ENCODE peak calls at places on chromosomes 16 and 17, in seven cellular contexts. One of them, this sample, is unnamed.
A peak's percentile ranks its signal among the peaks of the same experiment; 100 is the strongest.

GRCh38 chr16:12349950-12350842 is 373.7 kb downstream of the SNX29 start:
- DNase-seq in adipocyte: no peak
- DNase-seq in BJ: no peak
- DNase-seq in GOT3: no peak
- DNase-seq in spleen: no peak
- DNase-seq in activated CD8-positive, alpha-beta memory T cell treated with anti-CD3 and anti-CD28 coated beads for 48 hours: no peak
- DNase-seq in stimulated activated CD4-positive, alpha-beta T cell treated with anti-CD3 and anti-CD28 coated beads, Interleukin-2, amount 100 ng/mL, for 4 hours: no peak
- DNase-seq in this sample: no peak

GRCh38 chr17:42706732-42707131 is 24.4 kb downstream of the CNTNAP1 start:
- DNase-seq in adipocyte: no peak
- DNase-seq in activated CD8-positive, alpha-beta memory T cell treated with anti-CD3 and anti-CD28 coated beads for 48 hours: no peak
- DNase-seq in BJ: no peak
- DNase-seq in spleen: no peak
- DNase-seq in GOT3: no peak
- DNase-seq in stimulated activated CD4-positive, alpha-beta T cell treated with anti-CD3 and anti-CD28 coated beads, Interleukin-2, amount 100 ng/mL, for 4 hours: no peak
- DNase-seq in this sample: no peak

GRCh38 chr16:70659953-70660671 is 13.8 kb downstream of the IL34 start:
- DNase-seq in GOT3: no peak
- DNase-seq in activated CD8-positive, alpha-beta memory T cell treated with anti-CD3 and anti-CD28 coated beads for 48 hours: no peak
- DNase-seq in adipocyte: no peak
- DNase-seq in BJ: no peak
- DNase-seq in stimulated activated CD4-positive, alpha-beta T cell treated with anti-CD3 and anti-CD28 coated beads, Interleukin-2, amount 100 ng/mL, for 4 hours: no peak
- DNase-seq in spleen: no peak
- DNase-seq in this sample: no peak

GRCh38 chr16:28324235-28324886 is 32.0 kb downstream of the SBK1 start:
- DNase-seq in GOT3: no peak
- DNase-seq in adipocyte: no peak
- DNase-seq in BJ: no peak
- DNase-seq in spleen: peak; percentile 31
- DNase-seq in activated CD8-positive, alpha-beta memory T cell treated with anti-CD3 and anti-CD28 coated beads for 48 hours: no peak
- DNase-seq in stimulated activated CD4-positive, alpha-beta T cell treated with anti-CD3 and anti-CD28 coated beads, Interleukin-2, amount 100 ng/mL, for 4 hours: no peak
- DNase-seq in this sample: no peak

GRCh38 chr16:11914759-11915643 is 755 bp downstream of the GSPT1 start:
- DNase-seq in activated CD8-positive, alpha-beta memory T cell treated with anti-CD3 and anti-CD28 coated beads for 48 hours: peak; percentile 29
- DNase-seq in spleen: peak; percentile 92
- DNase-seq in stimulated activated CD4-positive, alpha-beta T cell treated with anti-CD3 and anti-CD28 coated beads, Interleukin-2, amount 100 ng/mL, for 4 hours: peak; percentile 16
- DNase-seq in adipocyte: peak; percentile 73
- DNase-seq in BJ: no peak
- DNase-seq in GOT3: no peak
- DNase-seq in this sample: peak; percentile 20

GRCh38 chr17:49928826-49929475 is 40.0 kb upstream of the DLX4 start:
- DNase-seq in stimulated activated CD4-positive, alpha-beta T cell treated with anti-CD3 and anti-CD28 coated beads, Interleukin-2, amount 100 ng/mL, for 4 hours: no peak
- DNase-seq in adipocyte: no peak
- DNase-seq in BJ: no peak
- DNase-seq in GOT3: no peak
- DNase-seq in activated CD8-positive, alpha-beta memory T cell treated with anti-CD3 and anti-CD28 coated beads for 48 hours: no peak
- DNase-seq in spleen: no peak
- DNase-seq in this sample: no peak

GRCh38 chr17:33390479-33391027 is 97.5 kb upstream of the ASIC2 start:
- DNase-seq in activated CD8-positive, alpha-beta memory T cell treated with anti-CD3 and anti-CD28 coated beads for 48 hours: no peak
- DNase-seq in GOT3: no peak
- DNase-seq in stimulated activated CD4-positive, alpha-beta T cell treated with anti-CD3 and anti-CD28 coated beads, Interleukin-2, amount 100 ng/mL, for 4 hours: no peak
- DNase-seq in spleen: no peak
- DNase-seq in adipocyte: no peak
- DNase-seq in BJ: peak; percentile 79
- DNase-seq in this sample: no peak

GRCh38 chr16:78147846-78148535 is 48.5 kb downstream of the WWOX start:
- DNase-seq in adipocyte: no peak
- DNase-seq in spleen: no peak
- DNase-seq in activated CD8-positive, alpha-beta memory T cell treated with anti-CD3 and anti-CD28 coated beads for 48 hours: no peak
- DNase-seq in stimulated activated CD4-positive, alpha-beta T cell treated with anti-CD3 and anti-CD28 coated beads, Interleukin-2, amount 100 ng/mL, for 4 hours: no peak
- DNase-seq in BJ: no peak
- DNase-seq in GOT3: no peak
- DNase-seq in this sample: no peak

GRCh38 chr16:3358884-3359283 is 3.2 kb downstream of the OR2C1 start:
- DNase-seq in GOT3: no peak
- DNase-seq in stimulated activated CD4-positive, alpha-beta T cell treated with anti-CD3 and anti-CD28 coated beads, Interleukin-2, amount 100 ng/mL, for 4 hours: no peak
- DNase-seq in adipocyte: no peak
- DNase-seq in spleen: no peak
- DNase-seq in activated CD8-positive, alpha-beta memory T cell treated with anti-CD3 and anti-CD28 coated beads for 48 hours: no peak
- DNase-seq in BJ: no peak
- DNase-seq in this sample: no peak

GRCh38 chr16:22386976-22387375 is 12.6 kb upstream of the CDR2 start:
- DNase-seq in adipocyte: peak; percentile 92
- DNase-seq in stimulated activated CD4-positive, alpha-beta T cell treated with anti-CD3 and anti-CD28 coated beads, Interleukin-2, amount 100 ng/mL, for 4 hours: no peak
- DNase-seq in spleen: no peak
- DNase-seq in GOT3: no peak
- DNase-seq in activated CD8-positive, alpha-beta memory T cell treated with anti-CD3 and anti-CD28 coated beads for 48 hours: no peak
- DNase-seq in BJ: peak; percentile 95
- DNase-seq in this sample: no peak

GRCh38 chr17:3003401-3004149 is 59.8 kb downstream of the OR1D5 start:
- DNase-seq in spleen: peak; percentile 90
- DNase-seq in adipocyte: no peak
- DNase-seq in GOT3: no peak
- DNase-seq in stimulated activated CD4-positive, alpha-beta T cell treated with anti-CD3 and anti-CD28 coated beads, Interleukin-2, amount 100 ng/mL, for 4 hours: no peak
- DNase-seq in activated CD8-positive, alpha-beta memory T cell treated with anti-CD3 and anti-CD28 coated beads for 48 hours: no peak
- DNase-seq in BJ: no peak
- DNase-seq in this sample: peak; percentile 30

GRCh38 chr17:67136191-67137025 is 92.1 kb downstream of the CACNG1 start:
- DNase-seq in BJ: no peak
- DNase-seq in GOT3: no peak
- DNase-seq in stimulated activated CD4-positive, alpha-beta T cell treated with anti-CD3 and anti-CD28 coated beads, Interleukin-2, amount 100 ng/mL, for 4 hours: no peak
- DNase-seq in adipocyte: peak; percentile 45
- DNase-seq in activated CD8-positive, alpha-beta memory T cell treated with anti-CD3 and anti-CD28 coated beads for 48 hours: no peak
- DNase-seq in spleen: no peak
- DNase-seq in this sample: no peak

GRCh38 chr16:4663756-4664465 is 29.5 kb upstream of the NUDT16L1 start:
- DNase-seq in stimulated activated CD4-positive, alpha-beta T cell treated with anti-CD3 and anti-CD28 coated beads, Interleukin-2, amount 100 ng/mL, for 4 hours: no peak
- DNase-seq in BJ: no peak
- DNase-seq in activated CD8-positive, alpha-beta memory T cell treated with anti-CD3 and anti-CD28 coated beads for 48 hours: no peak
- DNase-seq in adipocyte: no peak
- DNase-seq in GOT3: no peak
- DNase-seq in spleen: peak; percentile 87
- DNase-seq in this sample: no peak

GRCh38 chr16:56700195-56700594 is 17.9 kb downstream of the MT1X start:
- DNase-seq in activated CD8-positive, alpha-beta memory T cell treated with anti-CD3 and anti-CD28 coated beads for 48 hours: no peak
- DNase-seq in stimulated activated CD4-positive, alpha-beta T cell treated with anti-CD3 and anti-CD28 coated beads, Interleukin-2, amount 100 ng/mL, for 4 hours: no peak
- DNase-seq in adipocyte: peak; percentile 51
- DNase-seq in BJ: no peak
- DNase-seq in spleen: no peak
- DNase-seq in GOT3: no peak
- DNase-seq in this sample: no peak

GRCh38 chr17:56274491-56274890 is 121.2 kb downstream of the ANKFN1 start:
- DNase-seq in BJ: no peak
- DNase-seq in GOT3: no peak
- DNase-seq in activated CD8-positive, alpha-beta memory T cell treated with anti-CD3 and anti-CD28 coated beads for 48 hours: no peak
- DNase-seq in stimulated activated CD4-positive, alpha-beta T cell treated with anti-CD3 and anti-CD28 coated beads, Interleukin-2, amount 100 ng/mL, for 4 hours: no peak
- DNase-seq in adipocyte: no peak
- DNase-seq in spleen: no peak
- DNase-seq in this sample: no peak

GRCh38 chr17:41496803-41497484 is 7.2 kb upstream of the KRT36 start:
- DNase-seq in GOT3: no peak
- DNase-seq in stimulated activated CD4-positive, alpha-beta T cell treated with anti-CD3 and anti-CD28 coated beads, Interleukin-2, amount 100 ng/mL, for 4 hours: peak; percentile 13
- DNase-seq in spleen: peak; percentile 92
- DNase-seq in BJ: peak; percentile 51
- DNase-seq in adipocyte: peak; percentile 73
- DNase-seq in activated CD8-positive, alpha-beta memory T cell treated with anti-CD3 and anti-CD28 coated beads for 48 hours: peak; percentile 62
- DNase-seq in this sample: no peak

GRCh38 chr17:12928736-12929135 is 89.1 kb downstream of the ELAC2 start:
- DNase-seq in stimulated activated CD4-positive, alpha-beta T cell treated with anti-CD3 and anti-CD28 coated beads, Interleukin-2, amount 100 ng/mL, for 4 hours: no peak
- DNase-seq in spleen: no peak
- DNase-seq in activated CD8-positive, alpha-beta memory T cell treated with anti-CD3 and anti-CD28 coated beads for 48 hours: no peak
- DNase-seq in BJ: no peak
- DNase-seq in adipocyte: no peak
- DNase-seq in GOT3: no peak
- DNase-seq in this sample: no peak

GRCh38 chr17:1484586-1485310 is 7.7 kb downstream of the MYO1C start:
- DNase-seq in adipocyte: peak; percentile 81
- DNase-seq in stimulated activated CD4-positive, alpha-beta T cell treated with anti-CD3 and anti-CD28 coated beads, Interleukin-2, amount 100 ng/mL, for 4 hours: peak; percentile 50
- DNase-seq in BJ: no peak
- DNase-seq in GOT3: no peak
- DNase-seq in activated CD8-positive, alpha-beta memory T cell treated with anti-CD3 and anti-CD28 coated beads for 48 hours: no peak
- DNase-seq in spleen: peak; percentile 92
- DNase-seq in this sample: peak; percentile 68

GRCh38 chr17:80984749-80985148 is 6.9 kb upstream of the CHMP6 start:
- DNase-seq in BJ: peak; percentile 89
- DNase-seq in activated CD8-positive, alpha-beta memory T cell treated with anti-CD3 and anti-CD28 coated beads for 48 hours: no peak
- DNase-seq in stimulated activated CD4-positive, alpha-beta T cell treated with anti-CD3 and anti-CD28 coated beads, Interleukin-2, amount 100 ng/mL, for 4 hours: no peak
- DNase-seq in adipocyte: peak; percentile 86
- DNase-seq in GOT3: no peak
- DNase-seq in spleen: no peak
- DNase-seq in this sample: no peak

GRCh38 chr17:31580331-31581021 is 189.0 kb downstream of the RAB11FIP4 start:
- DNase-seq in BJ: no peak
- DNase-seq in stimulated activated CD4-positive, alpha-beta T cell treated with anti-CD3 and anti-CD28 coated beads, Interleukin-2, amount 100 ng/mL, for 4 hours: no peak
- DNase-seq in GOT3: peak; percentile 41
- DNase-seq in activated CD8-positive, alpha-beta memory T cell treated with anti-CD3 and anti-CD28 coated beads for 48 hours: no peak
- DNase-seq in adipocyte: peak; percentile 85
- DNase-seq in spleen: no peak
- DNase-seq in this sample: no peak

GRCh38 chr16:24670623-24671454 is 58.6 kb upstream of the TNRC6A start:
- DNase-seq in stimulated activated CD4-positive, alpha-beta T cell treated with anti-CD3 and anti-CD28 coated beads, Interleukin-2, amount 100 ng/mL, for 4 hours: no peak
- DNase-seq in activated CD8-positive, alpha-beta memory T cell treated with anti-CD3 and anti-CD28 coated beads for 48 hours: no peak
- DNase-seq in adipocyte: peak; percentile 87
- DNase-seq in BJ: no peak
- DNase-seq in GOT3: no peak
- DNase-seq in spleen: no peak
- DNase-seq in this sample: peak; percentile 84

GRCh38 chr17:64130559-64131001 is 636 bp upstream of the ERN1 start:
- DNase-seq in stimulated activated CD4-positive, alpha-beta T cell treated with anti-CD3 and anti-CD28 coated beads, Interleukin-2, amount 100 ng/mL, for 4 hours: peak; percentile 54
- DNase-seq in spleen: no peak
- DNase-seq in adipocyte: peak; percentile 76
- DNase-seq in GOT3: no peak
- DNase-seq in BJ: no peak
- DNase-seq in activated CD8-positive, alpha-beta memory T cell treated with anti-CD3 and anti-CD28 coated beads for 48 hours: no peak
- DNase-seq in this sample: peak; percentile 63

GRCh38 chr16:1871974-1872635 is at the start of gene MEIOB:
- DNase-seq in BJ: no peak
- DNase-seq in spleen: peak; percentile 55
- DNase-seq in GOT3: no peak
- DNase-seq in stimulated activated CD4-positive, alpha-beta T cell treated with anti-CD3 and anti-CD28 coated beads, Interleukin-2, amount 100 ng/mL, for 4 hours: peak; percentile 11
- DNase-seq in adipocyte: peak; percentile 39
- DNase-seq in activated CD8-positive, alpha-beta memory T cell treated with anti-CD3 and anti-CD28 coated beads for 48 hours: no peak
- DNase-seq in this sample: no peak

GRCh38 chr16:66480265-66481080 is 53.4 kb downstream of the BEAN1 start:
- DNase-seq in activated CD8-positive, alpha-beta memory T cell treated with anti-CD3 and anti-CD28 coated beads for 48 hours: no peak
- DNase-seq in BJ: no peak
- DNase-seq in GOT3: no peak
- DNase-seq in spleen: peak; percentile 78
- DNase-seq in adipocyte: no peak
- DNase-seq in stimulated activated CD4-positive, alpha-beta T cell treated with anti-CD3 and anti-CD28 coated beads, Interleukin-2, amount 100 ng/mL, for 4 hours: no peak
- DNase-seq in this sample: no peak

GRCh38 chr16:1503110-1503955 is 10.2 kb downstream of the TELO2 start:
- DNase-seq in GOT3: no peak
- DNase-seq in BJ: no peak
- DNase-seq in spleen: no peak
- DNase-seq in stimulated activated CD4-positive, alpha-beta T cell treated with anti-CD3 and anti-CD28 coated beads, Interleukin-2, amount 100 ng/mL, for 4 hours: no peak
- DNase-seq in activated CD8-positive, alpha-beta memory T cell treated with anti-CD3 and anti-CD28 coated beads for 48 hours: no peak
- DNase-seq in adipocyte: no peak
- DNase-seq in this sample: no peak

GRCh38 chr16:46757339-46758050 is 9.4 kb upstream of the MYLK3 start:
- DNase-seq in GOT3: no peak
- DNase-seq in BJ: no peak
- DNase-seq in activated CD8-positive, alpha-beta memory T cell treated with anti-CD3 and anti-CD28 coated beads for 48 hours: no peak
- DNase-seq in stimulated activated CD4-positive, alpha-beta T cell treated with anti-CD3 and anti-CD28 coated beads, Interleukin-2, amount 100 ng/mL, for 4 hours: no peak
- DNase-seq in adipocyte: peak; percentile 16
- DNase-seq in spleen: peak; percentile 69
- DNase-seq in this sample: no peak

GRCh38 chr17:10352866-10353265 is 19.9 kb downstream of the MYH13 start:
- DNase-seq in activated CD8-positive, alpha-beta memory T cell treated with anti-CD3 and anti-CD28 coated beads for 48 hours: no peak
- DNase-seq in BJ: no peak
- DNase-seq in stimulated activated CD4-positive, alpha-beta T cell treated with anti-CD3 and anti-CD28 coated beads, Interleukin-2, amount 100 ng/mL, for 4 hours: no peak
- DNase-seq in spleen: no peak
- DNase-seq in adipocyte: no peak
- DNase-seq in GOT3: no peak
- DNase-seq in this sample: no peak

GRCh38 chr17:61689610-61690180 is 98.7 kb upstream of the NACA2 start:
- DNase-seq in stimulated activated CD4-positive, alpha-beta T cell treated with anti-CD3 and anti-CD28 coated beads, Interleukin-2, amount 100 ng/mL, for 4 hours: no peak
- DNase-seq in GOT3: no peak
- DNase-seq in activated CD8-positive, alpha-beta memory T cell treated with anti-CD3 and anti-CD28 coated beads for 48 hours: no peak
- DNase-seq in BJ: no peak
- DNase-seq in adipocyte: no peak
- DNase-seq in spleen: no peak
- DNase-seq in this sample: no peak

GRCh38 chr17:28948873-28949184 is 2.5 kb downstream of the PHF12 start:
- DNase-seq in activated CD8-positive, alpha-beta memory T cell treated with anti-CD3 and anti-CD28 coated beads for 48 hours: no peak
- DNase-seq in GOT3: no peak
- DNase-seq in spleen: no peak
- DNase-seq in BJ: no peak
- DNase-seq in adipocyte: no peak
- DNase-seq in stimulated activated CD4-positive, alpha-beta T cell treated with anti-CD3 and anti-CD28 coated beads, Interleukin-2, amount 100 ng/mL, for 4 hours: no peak
- DNase-seq in this sample: peak; percentile 26

GRCh38 chr16:89974860-89975259 is 26.3 kb downstream of the DEF8 start:
- DNase-seq in GOT3: no peak
- DNase-seq in BJ: no peak
- DNase-seq in stimulated activated CD4-positive, alpha-beta T cell treated with anti-CD3 and anti-CD28 coated beads, Interleukin-2, amount 100 ng/mL, for 4 hours: no peak
- DNase-seq in activated CD8-positive, alpha-beta memory T cell treated with anti-CD3 and anti-CD28 coated beads for 48 hours: no peak
- DNase-seq in spleen: no peak
- DNase-seq in adipocyte: no peak
- DNase-seq in this sample: no peak

GRCh38 chr16:1036121-1036520 is 36.4 kb upstream of the SSTR5 start:
- DNase-seq in adipocyte: no peak
- DNase-seq in spleen: no peak
- DNase-seq in activated CD8-positive, alpha-beta memory T cell treated with anti-CD3 and anti-CD28 coated beads for 48 hours: no peak
- DNase-seq in stimulated activated CD4-positive, alpha-beta T cell treated with anti-CD3 and anti-CD28 coated beads, Interleukin-2, amount 100 ng/mL, for 4 hours: no peak
- DNase-seq in BJ: no peak
- DNase-seq in GOT3: no peak
- DNase-seq in this sample: no peak

This sample was measured in uterus.